ENCODE peak calls at places on chromosomes 12 and 14, in eight cellular contexts. W, J, C, M, Y, K, O and F are unnamed samples. For H3K4me1, the result is how much of the 10 kb centered on the place peaks cover.

GRCh38 chr14:92443167-92443566 is 70.4 kb upstream of the RIN3 start:
- DNase-seq in K (no peak), J (no peak), C (no peak), W (no peak), Y (no peak), M (no peak), O (no peak), F (no peak)

GRCh38 chr14:91245029-91245428 is 525 bp upstream of the GPR68 start:
- DNase-seq in C (no peak), O (no peak), J (peak), Y (no peak), M (no peak), W (no peak), K (no peak), F (peak)

GRCh38 chr14:89296281-89296745 is 120.7 kb downstream of the FOXN3 start:
- DNase-seq in W (no peak), C (no peak), O (no peak), K (no peak), Y (no peak), M (no peak), J (no peak), F (no peak)

GRCh38 chr14:99057684-99058083 is 214.3 kb downstream of the BCL11B start:
- DNase-seq in J (no peak), M (no peak), W (no peak), Y (no peak), C (no peak), K (no peak), O (no peak), F (no peak)

GRCh38 chr14:75831455-75831854 is 150.3 kb downstream of the TGFB3 start:
- DNase-seq in C (peak), M (peak), O (peak), K (peak), W (peak), J (peak), Y (peak), F (peak)

GRCh38 chr12:69719336-69720316 is 19.0 kb upstream of the RAB3IP start:
- DNase-seq in W (no peak), Y (no peak), J (no peak), M (no peak), O (no peak), K (peak), C (no peak), F (no peak)

GRCh38 chr12:108126212-108126611 is 2.9 kb upstream of the WSCD2 start:
- DNase-seq in J (no peak), O (no peak), M (no peak), W (no peak), Y (no peak), C (no peak), K (no peak), F (no peak)

GRCh38 chr14:104293851-104294627 is 155.7 kb downstream of the KIF26A start:
- DNase-seq in Y (no peak), W (peak), K (no peak), M (no peak), O (peak), J (no peak), C (peak), F (no peak)

GRCh38 chr14:93212432-93212831 is 5.4 kb downstream of the UBR7 start:
- DNase-seq in Y (no peak), O (no peak), M (no peak), K (no peak), W (no peak), J (no peak), C (no peak), F (no peak)

GRCh38 chr12:104535383-104535782 is 78.6 kb downstream of the CHST11 start:
- DNase-seq in C (no peak), Y (no peak), W (no peak), M (peak), O (no peak), J (no peak), K (no peak), F (no peak)

GRCh38 chr14:33120966-33121365 is 182.3 kb downstream of the NPAS3 start:
- DNase-seq in W (no peak), K (no peak), C (no peak), O (no peak), J (no peak), Y (no peak), M (no peak), F (no peak)

GRCh38 chr14:50064993-50065392 is 51.4 kb downstream of the VCPKMT start:
- DNase-seq in J (peak), K (peak), W (no peak), O (no peak), M (no peak), Y (no peak), C (peak), F (peak)

GRCh38 chr12:126424696-126425095 is 1359.5 kb downstream of the AACS start:
- DNase-seq in C (no peak), W (no peak), J (no peak), M (no peak), O (no peak), K (no peak), Y (no peak), F (no peak)

GRCh38 chr12:109459247-109459646 is 17.9 kb downstream of the KCTD10 start:
- DNase-seq in C (no peak), Y (no peak), M (peak), O (no peak), W (no peak), K (no peak), J (no peak), F (no peak)
- H3K4me1 ChIP-seq in C (under half), Y (under half), M (under half), O (under half), W (half or more), K (under half), J (under half), F (under half)

GRCh38 chr12:13223176-13223806 is 26.8 kb downstream of the EMP1 start:
- DNase-seq in W (no peak), C (no peak), O (no peak), K (no peak), Y (no peak), J (no peak), M (peak), F (no peak)
- H3K27ac ChIP-seq in W (no peak), C (no peak), O (no peak), K (no peak), Y (no peak), J (no peak), M (peak), F (no peak)

GRCh38 chr14:96803958-96804357 is 6.8 kb downstream of the VRK1 start:
- DNase-seq in M (peak), O (no peak), C (no peak), K (no peak), J (no peak), Y (no peak), W (no peak), F (no peak)

GRCh38 chr14:96805906-96806305 is 8.7 kb downstream of the VRK1 start:
- DNase-seq in J (no peak), W (peak), O (no peak), Y (no peak), K (no peak), M (no peak), C (no peak), F (no peak)

GRCh38 chr14:96801931-96802330 is 4.7 kb downstream of the VRK1 start:
- DNase-seq in K (no peak), Y (no peak), C (no peak), J (no peak), M (no peak), O (no peak), W (no peak), F (no peak)

GRCh38 chr14:96804821-96805374 is 7.7 kb downstream of the VRK1 start:
- DNase-seq in O (no peak), W (no peak), J (no peak), K (no peak), M (peak), Y (no peak), C (no peak), F (no peak)

DNA sequence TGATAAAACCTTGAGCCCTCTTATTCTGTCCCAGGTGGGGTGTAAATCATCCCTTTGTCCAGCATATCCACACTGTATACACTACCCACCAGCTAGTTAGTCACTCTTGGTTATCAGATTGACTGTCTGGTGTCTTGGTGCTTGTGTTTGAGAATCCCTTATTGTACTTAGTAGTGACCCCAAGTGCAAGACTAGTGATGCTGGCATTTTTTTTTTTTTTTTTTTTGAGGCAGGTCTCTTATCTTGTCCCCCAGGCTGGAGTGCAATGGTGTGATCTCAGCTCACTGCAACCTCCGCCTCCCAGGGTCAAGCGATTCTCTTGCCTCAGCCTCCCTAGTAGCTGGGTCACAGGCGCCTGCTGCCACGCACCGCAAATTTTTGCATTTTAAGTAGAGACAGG is 5.8 kb downstream of the VRK1 start:
- DNase-seq in M (no peak), J (no peak), W (no peak), C (no peak), O (no peak), Y (no peak), K (no peak), F (no peak)
- H3K4me1 ChIP-seq in M (under half), J (under half), W (under half), C (under half), O (under half), Y (under half), K (under half), F (under half)

GRCh38 chr14:53285064-53285463 is 131.9 kb upstream of the DDHD1 start:
- DNase-seq in K (no peak), Y (no peak), J (no peak), W (no peak), M (no peak), C (no peak), O (no peak), F (no peak)

DNA sequence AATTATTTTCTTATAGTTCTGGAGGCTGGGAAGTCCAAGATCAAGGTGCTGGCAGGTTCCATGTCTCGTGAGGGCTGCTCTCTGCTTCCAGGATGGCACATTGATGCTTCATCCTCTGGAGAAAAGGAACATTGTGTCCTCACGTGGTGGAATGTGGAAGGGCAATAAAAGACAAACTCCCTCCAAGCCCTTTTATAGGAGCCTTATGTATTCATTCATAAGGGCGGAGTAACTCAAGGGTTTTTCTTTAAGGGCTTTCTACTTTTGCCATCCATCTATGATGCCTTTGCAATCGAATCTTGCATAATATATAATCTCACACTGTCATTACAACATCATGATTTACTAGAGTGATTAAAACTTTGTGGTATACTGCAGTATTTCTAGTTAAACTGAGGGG is 132.7 kb upstream of the DDHD1 start:
- DNase-seq in Y (no peak), W (no peak), J (no peak), C (no peak), K (no peak), O (no peak), M (no peak), F (no peak)
- H3K27ac ChIP-seq in Y (no peak), W (no peak), J (no peak), C (no peak), K (no peak), O (no peak), M (no peak), F (no peak)

GRCh38 chr14:101715209-101716076 is 46.1 kb upstream of the PPP2R5C start:
- DNase-seq in K (no peak), C (no peak), J (no peak), W (no peak), O (no peak), Y (no peak), M (no peak), F (no peak)

GRCh38 chr14:101716956-101717662 is 44.4 kb upstream of the PPP2R5C start:
- DNase-seq in O (no peak), J (no peak), C (no peak), Y (no peak), W (no peak), K (no peak), M (no peak), F (no peak)

GRCh38 chr14:101717663-101718490 is 43.6 kb upstream of the PPP2R5C start:
- DNase-seq in C (no peak), J (no peak), Y (no peak), O (no peak), M (no peak), K (no peak), W (no peak), F (no peak)

GRCh38 chr14:101714394-101714793 is 47.1 kb upstream of the PPP2R5C start:
- DNase-seq in O (no peak), J (no peak), C (no peak), Y (no peak), M (no peak), K (no peak), W (no peak), F (no peak)

DNA sequence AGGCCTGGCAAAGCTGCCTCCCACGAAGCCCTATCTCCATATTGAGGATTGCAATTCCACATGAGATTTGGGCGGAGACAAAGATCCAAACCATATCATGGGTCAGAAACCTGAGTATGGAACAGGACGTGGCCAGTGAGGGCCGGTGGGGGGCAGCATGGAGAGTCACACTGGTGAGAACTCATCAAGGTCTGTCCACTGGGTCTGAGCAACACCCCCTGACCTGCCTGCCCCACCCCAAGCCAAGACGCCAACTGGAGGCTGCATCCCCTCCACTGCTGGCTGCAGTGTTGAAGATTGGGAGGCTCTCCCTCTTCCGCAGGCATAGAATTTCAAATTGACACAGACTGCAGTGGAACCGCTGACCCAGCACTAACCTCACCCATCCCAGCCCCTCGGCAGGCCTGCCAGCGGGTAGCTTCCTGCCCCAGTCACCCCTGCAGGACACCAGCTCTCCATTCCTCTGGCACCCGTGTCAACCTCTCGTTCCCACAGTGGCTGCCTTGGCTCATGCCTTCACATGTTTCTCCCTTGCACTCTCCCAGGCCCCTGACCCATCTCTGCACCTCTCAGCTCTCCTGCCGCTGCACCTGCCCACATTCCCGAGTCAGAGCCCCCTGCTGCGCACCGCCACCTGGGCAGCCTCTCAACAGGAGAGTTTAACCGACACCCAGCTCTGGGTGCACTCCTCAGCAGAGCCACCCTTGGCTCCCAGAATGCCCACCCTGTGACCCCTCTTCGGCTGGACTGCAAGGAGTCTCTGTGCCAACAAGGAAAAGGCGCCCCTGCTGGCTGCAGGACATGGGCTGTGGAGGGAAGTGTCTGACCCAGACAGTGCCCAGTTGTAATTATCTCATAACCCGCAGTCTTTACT is 45.2 kb upstream of the PPP2R5C start:
- DNase-seq in C (no peak), K (no peak), W (no peak), J (no peak), M (no peak), Y (no peak), O (no peak), F (no peak)
- H3K4me1 ChIP-seq in C (under half), K (under half), W (under half), J (under half), M (under half), Y (under half), O (under half), F (half or more)

DNA sequence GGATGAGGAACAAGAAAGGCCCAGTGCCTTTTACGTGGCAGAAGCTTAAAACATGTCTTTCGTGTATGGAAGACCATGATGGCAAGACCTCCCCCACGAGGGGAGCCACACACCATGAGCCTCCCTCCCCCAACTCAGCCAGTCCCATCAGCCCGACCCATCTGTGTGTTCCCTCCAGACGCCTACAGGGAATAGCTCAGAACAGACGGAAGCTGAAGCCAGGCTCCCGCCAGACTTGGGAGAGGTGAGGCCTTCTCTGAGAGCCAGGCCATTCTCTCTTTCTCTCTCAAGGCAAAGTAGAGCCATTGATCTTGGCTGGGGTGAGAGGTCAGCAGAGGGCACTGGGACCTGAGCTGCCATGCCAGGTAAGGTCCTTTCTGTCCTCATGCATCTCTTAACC is 9.5 kb downstream of the REM2 start:
- DNase-seq in W (no peak), O (no peak), C (no peak), J (no peak), K (no peak), Y (no peak), M (no peak), F (no peak)
- H3K27ac ChIP-seq in W (no peak), O (no peak), C (no peak), J (no peak), K (no peak), Y (no peak), M (no peak), F (no peak)

GRCh38 chr14:36516719-36517241 is 3.3 kb downstream of the NKX2-1 start:
- DNase-seq in O (no peak), M (no peak), K (no peak), W (no peak), C (no peak), Y (no peak), J (no peak), F (no peak)

GRCh38 chr14:36517242-36518030 is 2.6 kb downstream of the NKX2-1 start:
- DNase-seq in M (no peak), C (no peak), W (no peak), J (no peak), O (no peak), K (no peak), Y (no peak), F (no peak)

GRCh38 chr14:36515105-36515593 is 4.9 kb downstream of the NKX2-1 start:
- DNase-seq in C (no peak), J (no peak), Y (no peak), W (no peak), M (no peak), O (no peak), K (no peak), F (no peak)

GRCh38 chr14:36514278-36515104 is 5.5 kb downstream of the NKX2-1 start:
- DNase-seq in J (no peak), C (no peak), W (no peak), Y (no peak), M (no peak), O (no peak), K (no peak), F (no peak)

GRCh38 chr14:36515896-36516718 is 3.9 kb downstream of the NKX2-1 start:
- DNase-seq in Y (no peak), O (no peak), M (no peak), K (no peak), C (no peak), J (no peak), W (no peak), F (no peak)
- H3K4me1 ChIP-seq in Y (under half), O (under half), M (under half), K (under half), C (under half), J (under half), W (under half), F (under half)

GRCh38 chr12:27000962-27001361 is 13.2 kb downstream of the TM7SF3 start:
- DNase-seq in C (no peak), J (no peak), M (no peak), W (no peak), O (no peak), K (no peak), Y (no peak), F (no peak)
- H3K27ac ChIP-seq in C (no peak), J (no peak), M (no peak), W (no peak), O (no peak), K (no peak), Y (no peak), F (no peak)

GRCh38 chr14:77104393-77104792 is 6.3 kb downstream of the CIPC start:
- DNase-seq in O (no peak), Y (no peak), K (no peak), C (no peak), J (no peak), M (no peak), W (no peak), F (no peak)

GRCh38 chr14:77105554-77105953 is 7.5 kb downstream of the CIPC start:
- DNase-seq in O (no peak), C (no peak), M (no peak), Y (no peak), W (no peak), J (no peak), K (no peak), F (no peak)

GRCh38 chr14:77103475-77103874 is 5.4 kb downstream of the CIPC start:
- DNase-seq in Y (no peak), W (no peak), K (no peak), M (no peak), C (no peak), J (no peak), O (no peak), F (no peak)

GRCh38 chr14:77105118-77105517 is 7.1 kb downstream of the CIPC start:
- DNase-seq in J (no peak), O (no peak), W (no peak), M (no peak), Y (no peak), C (no peak), K (no peak), F (no peak)

GRCh38 chr14:77103954-77104353 is 5.9 kb downstream of the CIPC start:
- DNase-seq in J (no peak), O (no peak), W (no peak), K (no peak), Y (no peak), M (no peak), C (no peak), F (no peak)
- H3K4me1 ChIP-seq in J (under half), O (under half), W (half or more), K (half or more), Y (under half), M (under half), C (under half), F (under half)